ENCODE peak calls at places on chromosome 1, in five cellular contexts. J is K562, U is endothelial cell of umbilical vein, D is GM12878, Y is A549. H is an unnamed sample.

GRCh38 chr1:3910769-3911520 is 10.9 kb upstream of the C1orf174 start:
- DNase-seq in Y (peak), D (no peak), J (peak), U (peak), H (peak)

GRCh38 chr1:93620169-93620840 is 61.3 kb downstream of the BCAR3 start:
- DNase-seq in D (no peak), J (no peak), Y (no peak), U (no peak), H (no peak)

GRCh38 chr1:157045251-157046218 is at the start of gene ARHGEF11:
- DNase-seq in J (peak), Y (peak), U (peak), D (no peak), H (peak)

GRCh38 chr1:38047603-38048146 is 1.1 kb upstream of the POU3F1 start:
- DNase-seq in J (no peak), Y (no peak), D (no peak), U (no peak), H (no peak)

GRCh38 chr1:155186955-155187891 is 13.6 kb downstream of the TRIM46 start:
- DNase-seq in J (no peak), U (no peak), Y (no peak), D (no peak), H (no peak)

GRCh38 chr1:211579434-211580302 is 707 bp upstream of the SLC30A1 start:
- DNase-seq in U (no peak), Y (peak), D (no peak), J (peak), H (peak)

GRCh38 chr1:47280142-47280541 is 33.8 kb downstream of the STIL start:
- DNase-seq in U (no peak), Y (no peak), D (no peak), J (no peak), H (no peak)

GRCh38 chr1:79928901-79929300 is 922.4 kb upstream of the ADGRL4 start:
- DNase-seq in U (no peak), Y (no peak), D (no peak), J (no peak), H (no peak)

GRCh38 chr1:175877939-175878730 is 134.7 kb upstream of the TNR start:
- DNase-seq in D (no peak), Y (no peak), U (no peak), J (no peak), H (no peak)

GRCh38 chr1:4676258-4676657 is 21.8 kb downstream of the AJAP1 start:
- DNase-seq in J (no peak), D (no peak), U (no peak), Y (no peak), H (no peak)

DNA sequence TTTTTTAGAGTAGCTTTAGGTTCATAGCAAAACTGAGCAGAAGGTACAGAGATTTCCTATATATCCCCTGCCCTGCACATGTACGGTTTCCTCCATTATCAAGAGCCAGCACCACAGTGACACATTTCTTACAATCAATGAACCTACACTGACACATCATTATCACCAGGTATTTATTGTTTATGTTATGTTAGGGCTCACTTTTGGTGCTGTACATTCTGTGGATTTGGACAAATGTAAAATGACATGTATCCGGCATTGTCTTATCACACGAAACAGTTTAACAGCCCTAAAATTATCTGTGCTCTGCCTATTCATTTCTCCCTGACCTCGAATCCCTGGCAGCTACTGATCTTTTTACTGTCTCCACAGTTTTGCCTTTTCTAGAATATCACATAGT is 93.7 kb upstream of the DPH5 start:
- DNase-seq in D (no peak), Y (no peak), J (peak), U (no peak), H (no peak)
- TF ChIP-seq POLR2A in D (no peak), Y (no peak), J (no peak), U (no peak), H (no peak)

GRCh38 chr1:230365723-230366307 is 60.3 kb downstream of the PGBD5 start:
- DNase-seq in J (no peak), U (no peak), Y (no peak), D (no peak), H (peak)
- TF ChIP-seq MAX in J (no peak), U (no peak), Y (no peak), D (no peak), H (no peak)

GRCh38 chr1:26723013-26723991 is 27.5 kb downstream of the ARID1A start:
- DNase-seq in D (no peak), J (peak), Y (no peak), U (peak), H (peak)
- TF ChIP-seq MYC in D (no peak), J (peak), Y (no peak), U (peak), H (no peak)

DNA sequence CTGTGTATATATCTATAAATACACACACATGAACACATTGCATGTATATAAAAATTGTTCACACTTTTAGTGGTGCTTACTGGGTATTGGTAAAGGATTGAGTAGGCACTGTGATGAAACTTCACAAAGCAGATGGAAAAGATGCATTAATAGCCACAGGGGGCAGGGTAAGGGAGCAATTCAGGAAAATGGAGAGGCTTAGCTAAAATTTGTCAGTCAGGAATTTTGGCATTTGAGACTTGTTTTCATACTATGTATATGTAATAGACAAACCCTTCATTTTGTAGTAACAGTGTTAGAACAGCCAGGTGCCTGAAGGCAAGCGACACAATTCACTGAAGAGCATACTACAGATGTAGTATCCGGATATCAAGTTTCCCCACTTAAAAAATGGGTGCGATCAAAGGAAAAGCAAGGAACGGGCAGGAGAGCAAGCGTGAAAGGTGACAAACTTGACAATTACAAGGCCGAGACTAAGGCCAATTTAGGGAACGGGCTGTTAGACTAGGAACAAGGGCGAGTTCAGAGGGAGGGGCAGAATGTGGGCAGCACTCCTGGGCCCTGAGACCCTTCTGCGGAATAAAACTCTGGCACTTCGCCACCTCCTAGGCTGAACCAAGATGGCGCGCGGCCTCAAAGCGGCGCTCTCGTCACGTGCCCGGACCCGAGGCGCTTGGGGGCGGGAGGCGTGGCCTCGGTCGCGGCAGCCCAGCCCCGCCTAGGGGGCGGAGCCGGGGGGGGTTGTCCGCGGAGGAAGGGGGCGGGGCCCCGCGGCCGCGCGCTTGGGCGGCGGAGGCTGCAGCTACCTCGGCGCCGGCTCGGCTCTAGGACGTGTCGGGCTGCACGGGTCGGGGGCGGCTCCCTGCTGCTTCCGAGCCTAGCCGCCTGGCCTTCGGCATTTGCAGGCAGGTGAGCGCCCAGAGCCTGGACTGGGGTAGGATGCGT is at the start of gene PPFIA4:
- DNase-seq in Y (peak), J (peak), U (peak), D (peak), H (peak)
- TF ChIP-seq POLR2A in Y (peak), J (peak), U (no peak), D (peak), H (no peak)

GRCh38 chr1:23449918-23450317 is 25.4 kb upstream of the TCEA3 start:
- DNase-seq in D (no peak), Y (no peak), U (no peak), J (no peak), H (no peak)
- TF ChIP-seq MAX in D (no peak), Y (no peak), U (no peak), J (no peak), H (no peak)

GRCh38 chr1:238681021-238681420 is 705.3 kb upstream of the CHRM3 start:
- DNase-seq in D (no peak), U (no peak), J (no peak), Y (no peak), H (no peak)
- TF ChIP-seq MYC in D (no peak), U (no peak), J (no peak), Y (no peak), H (no peak)

H was measured in NB4.